ENCODE peak calls at places on chromosomes 7 and 10, in four cellular contexts. U, W, X and O are unnamed samples.

GRCh38 chr10:116170815-116171250 is 102.2 kb downstream of the GFRA1 start:
- DNase-seq in U (no peak), W (peak), X (no peak), O (no peak)

GRCh38 chr7:151327659-151328058 is 14.0 kb upstream of the NUB1 start:
- DNase-seq in U (no peak), W (peak), X (no peak), O (no peak)

GRCh38 chr10:96606216-96606615 is 19.4 kb upstream of the TM9SF3 start:
- DNase-seq in U (no peak), W (peak), X (no peak), O (no peak)

GRCh38 chr7:31663072-31663471 is 23.9 kb upstream of the PPP1R17 start:
- DNase-seq in U (no peak), W (no peak), X (no peak), O (no peak)

GRCh38 chr10:36446873-36447272 is 678.5 kb upstream of the ANKRD30A start:
- DNase-seq in U (no peak), W (no peak), X (no peak), O (peak)

GRCh38 chr7:98354511-98355249 is 46.2 kb downstream of the BAIAP2L1 start:
- DNase-seq in U (peak), W (peak), X (no peak), O (peak)

GRCh38 chr7:134599371-134599770 is 47.3 kb upstream of the BPGM start:
- DNase-seq in U (no peak), W (no peak), X (no peak), O (no peak)

GRCh38 chr7:105007298-105007697 is 6.7 kb upstream of the KMT2E start:
- DNase-seq in U (no peak), W (no peak), X (no peak), O (no peak)

GRCh38 chr10:4061441-4061951 is 276.5 kb upstream of the KLF6 start:
- DNase-seq in U (no peak), W (no peak), X (no peak), O (no peak)

GRCh38 chr10:60828489-60828852 is 50.2 kb downstream of the CDK1 start:
- DNase-seq in U (no peak), W (peak), X (no peak), O (peak)

GRCh38 chr7:16982640-16983103 is 100.9 kb upstream of the AGR3 start:
- DNase-seq in U (peak), W (peak), X (peak), O (peak)

GRCh38 chr7:90706067-90706716 is 110.1 kb downstream of the CDK14 start:
- DNase-seq in U (no peak), W (peak), X (no peak), O (peak)

GRCh38 chr10:71597821-71598498 is 121.6 kb downstream of the C10orf105 start:
- DNase-seq in U (no peak), W (no peak), X (peak), O (no peak)

GRCh38 chr7:64755881-64756280 is 38.3 kb upstream of the ZNF138 start:
- DNase-seq in U (no peak), W (no peak), X (no peak), O (no peak)

GRCh38 chr7:157991761-157992160 is 595.9 kb downstream of the PTPRN2 start:
- DNase-seq in U (no peak), W (no peak), X (no peak), O (no peak)

GRCh38 chr10:44042926-44043602 is 341.8 kb downstream of the CXCL12 start:
- DNase-seq in U (no peak), W (no peak), X (no peak), O (no peak)

GRCh38 chr10:114220281-114220680 is 18.8 kb upstream of the VWA2 start:
- DNase-seq in U (no peak), W (no peak), X (no peak), O (no peak)

GRCh38 chr7:100088621-100089457 is at the start of gene COPS6:
- DNase-seq in U (no peak), W (peak), X (peak), O (peak)

GRCh38 chr10:127148933-127149220 is 47.5 kb downstream of the INSYN2A start:
- DNase-seq in U (peak), W (peak), X (no peak), O (no peak)

GRCh38 chr10:35372329-35372728 is 36.0 kb downstream of the CCNY start:
- DNase-seq in U (no peak), W (no peak), X (no peak), O (peak)

GRCh38 chr7:133853706-133854276 is 273.3 kb upstream of the LRGUK start:
- DNase-seq in U (peak), W (peak), X (peak), O (peak)

GRCh38 chr10:23540401-23540800 is 101.5 kb downstream of the OTUD1 start:
- DNase-seq in U (no peak), W (no peak), X (no peak), O (no peak)

GRCh38 chr10:126628746-126629145 is 41.7 kb downstream of the C10orf90 start:
- DNase-seq in U (no peak), W (no peak), X (no peak), O (no peak)

GRCh38 chr7:99000904-99001442 is 122.6 kb downstream of the TRRAP start:
- DNase-seq in U (no peak), W (no peak), X (no peak), O (no peak)

GRCh38 chr10:101601541-101601940 is 13.4 kb downstream of the DPCD start:
- DNase-seq in U (no peak), W (no peak), X (no peak), O (no peak)

GRCh38 chr10:103416436-103417147 is 20.2 kb downstream of the PDCD11 start:
- DNase-seq in U (peak), W (peak), X (peak), O (peak)

GRCh38 chr10:49280001-49280408 is 19.0 kb upstream of the C10orf71 start:
- DNase-seq in U (no peak), W (peak), X (no peak), O (peak)

GRCh38 chr7:20176552-20177242 is 40.5 kb downstream of the MACC1 start:
- DNase-seq in U (no peak), W (no peak), X (no peak), O (no peak)

GRCh38 chr7:45647967-45648670 is 74.0 kb downstream of the ADCY1 start:
- DNase-seq in U (no peak), W (no peak), X (no peak), O (no peak)

GRCh38 chr10:43710772-43711471 is 62.2 kb upstream of the ZNF32 start:
- DNase-seq in U (no peak), W (no peak), X (no peak), O (no peak)

GRCh38 chr10:62264702-62265436 is 3.8 kb downstream of the RTKN2 start:
- DNase-seq in U (peak), W (peak), X (peak), O (peak)

GRCh38 chr7:80680159-80680903 is 41.9 kb downstream of the CD36 start:
- DNase-seq in U (no peak), W (no peak), X (no peak), O (no peak)

GRCh38 chr7:150327308-150327707 is 4.0 kb upstream of the ACTR3C start:
- DNase-seq in U (no peak), W (no peak), X (no peak), O (no peak)

GRCh38 chr10:132918264-132918616 is 24.1 kb downstream of the CFAP46 start:
- DNase-seq in U (no peak), W (no peak), X (no peak), O (no peak)

GRCh38 chr7:31633894-31634494 is 53.0 kb upstream of the PPP1R17 start:
- DNase-seq in U (peak), W (peak), X (peak), O (peak)

GRCh38 chr7:115864082-115864481 is 166.5 kb downstream of the TFEC start:
- DNase-seq in U (no peak), W (no peak), X (no peak), O (no peak)

GRCh38 chr7:2843191-2843685 is 870 bp downstream of the GNA12 start:
- DNase-seq in U (no peak), W (no peak), X (no peak), O (no peak)

GRCh38 chr7:109835577-109835976 is 1255.3 kb upstream of the LRRN3 start:
- DNase-seq in U (no peak), W (no peak), X (no peak), O (no peak)

GRCh38 chr7:143975617-143976016 is 21.0 kb downstream of the OR2F1 start:
- DNase-seq in U (peak), W (peak), X (no peak), O (no peak)

GRCh38 chr7:50307368-50308012 is 3.0 kb downstream of the IKZF1 start:
- DNase-seq in U (no peak), W (no peak), X (peak), O (no peak)

DNA sequence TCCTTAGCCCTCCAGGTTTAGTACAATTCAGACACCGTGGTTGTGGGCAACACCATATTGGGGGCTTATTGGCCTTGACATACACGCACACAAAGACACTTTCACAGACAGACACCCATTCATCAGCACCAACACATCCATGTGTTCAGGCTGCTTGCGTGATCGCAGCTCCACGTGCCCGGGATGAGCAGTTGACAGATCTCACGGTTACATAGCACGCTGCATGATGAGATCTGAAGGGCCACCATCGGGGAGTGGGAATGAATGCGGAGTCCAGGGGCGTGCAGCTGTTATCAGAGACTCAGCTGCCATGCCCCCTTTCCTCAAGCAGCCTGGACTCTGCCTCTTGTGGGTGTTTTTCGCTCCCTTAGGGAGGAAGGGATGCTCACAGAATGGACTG is 285.2 kb downstream of the USP6NL start:
- DNase-seq in U (no peak), W (no peak), X (no peak), O (no peak)
- TF ChIP-seq POLR2A in U (no peak), W (no peak), X (no peak), O (no peak)

DNA sequence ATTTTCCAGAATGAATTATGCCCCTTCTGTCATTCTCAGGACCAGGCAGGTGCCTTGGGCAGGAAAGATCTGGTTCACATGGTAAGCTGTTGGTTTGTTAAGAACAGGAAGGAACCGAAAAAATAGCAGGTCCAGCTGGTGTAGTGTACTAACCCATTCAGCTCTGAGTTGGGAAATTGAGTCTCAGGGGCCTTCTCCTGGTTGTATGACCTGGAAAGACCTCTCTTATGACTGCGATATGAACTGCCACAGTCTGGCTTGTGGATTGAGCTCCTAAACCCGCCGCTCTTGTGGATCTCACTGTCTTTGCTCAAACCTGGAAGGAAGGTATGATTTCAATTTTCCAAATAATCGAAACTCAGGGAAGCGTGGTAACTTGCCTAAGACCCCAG is 4.5 kb downstream of the LRIT1 start:
- DNase-seq in U (no peak), W (no peak), X (no peak), O (no peak)
- H3K4me2 ChIP-seq in U (no peak), W (no peak), X (no peak), O (no peak)

DNA sequence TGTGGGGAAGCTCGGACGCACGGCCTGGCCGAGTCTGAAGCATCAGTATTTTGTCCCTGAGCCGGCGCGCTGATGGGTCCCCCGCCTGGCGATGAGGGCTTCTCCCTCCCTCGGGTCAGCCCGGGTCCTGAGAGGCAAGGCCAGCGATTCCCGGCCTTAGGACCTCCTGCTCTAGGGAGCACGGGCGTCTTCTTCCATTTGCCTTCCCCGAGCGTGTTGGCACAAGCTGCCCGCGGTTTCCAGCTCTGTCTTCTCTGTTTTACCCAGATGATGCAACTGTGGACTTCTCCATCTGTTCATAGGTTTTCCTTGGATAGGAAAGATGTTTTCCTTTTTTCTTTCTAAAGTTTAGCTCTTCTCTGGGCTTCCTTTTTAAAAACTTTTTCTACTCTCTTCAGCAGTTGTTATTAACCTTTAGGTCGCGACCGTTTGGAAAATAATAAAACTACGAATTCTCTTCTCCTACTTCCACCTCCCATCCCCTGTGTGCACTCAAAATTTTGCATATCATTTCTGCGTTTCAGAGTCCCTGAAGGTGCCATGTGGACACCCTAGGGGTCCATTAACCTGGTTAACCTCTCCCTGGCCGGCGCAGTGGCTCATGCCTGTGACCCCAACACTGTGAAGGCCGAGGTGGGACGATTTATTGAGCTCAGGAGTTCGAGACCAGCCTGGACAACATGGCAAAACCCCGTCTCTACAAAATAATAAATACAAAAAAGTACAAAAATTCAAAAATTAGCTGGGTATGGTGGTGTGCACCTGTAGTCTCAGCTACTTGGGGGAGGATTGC is 1.4 kb upstream of the SLC25A28 start:
- DNase-seq in U (no peak), W (no peak), X (no peak), O (no peak)
- TF ChIP-seq POLR2A in U (peak), W (no peak), X (no peak), O (peak)

DNA sequence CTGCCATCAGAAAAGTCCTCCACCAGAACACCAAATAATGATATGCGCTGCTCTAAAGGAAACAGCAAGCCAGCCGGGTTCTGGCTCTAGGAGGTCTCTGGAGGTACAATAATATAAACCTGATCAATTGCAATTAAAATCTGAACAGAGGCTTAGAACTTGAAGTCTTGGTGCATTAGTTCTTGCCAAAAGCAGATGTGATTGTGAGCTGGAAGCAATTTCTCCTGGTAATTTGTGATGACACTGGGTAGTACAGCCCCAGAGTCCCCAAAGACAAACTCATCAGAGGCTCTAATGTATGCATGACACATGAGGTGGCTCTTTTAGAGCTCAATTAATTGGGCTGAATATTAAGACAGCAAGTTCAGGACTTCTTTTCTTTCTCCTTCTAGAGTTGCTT is 3.3 kb downstream of the ETV1 start:
- DNase-seq in U (no peak), W (no peak), X (no peak), O (no peak)
- H3K4me2 ChIP-seq in U (no peak), W (peak), X (peak), O (no peak)

GRCh38 chr7:4166340-4166739 is 515.8 kb upstream of the FOXK1 start:
- DNase-seq in U (no peak), W (no peak), X (no peak), O (no peak)

GRCh38 chr7:4163565-4164203 is 518.4 kb upstream of the FOXK1 start:
- DNase-seq in U (no peak), W (no peak), X (no peak), O (no peak)

GRCh38 chr7:4162845-4163564 is 519.1 kb upstream of the FOXK1 start:
- DNase-seq in U (no peak), W (no peak), X (no peak), O (no peak)

GRCh38 chr7:4166807-4167206 is 515.3 kb upstream of the FOXK1 start:
- DNase-seq in U (no peak), W (no peak), X (no peak), O (no peak)

GRCh38 chr7:4164556-4164955 is 517.5 kb upstream of the FOXK1 start:
- DNase-seq in U (no peak), W (no peak), X (no peak), O (no peak)
- TF ChIP-seq POLR2A in U (no peak), W (no peak), X (no peak), O (no peak)

DNA sequence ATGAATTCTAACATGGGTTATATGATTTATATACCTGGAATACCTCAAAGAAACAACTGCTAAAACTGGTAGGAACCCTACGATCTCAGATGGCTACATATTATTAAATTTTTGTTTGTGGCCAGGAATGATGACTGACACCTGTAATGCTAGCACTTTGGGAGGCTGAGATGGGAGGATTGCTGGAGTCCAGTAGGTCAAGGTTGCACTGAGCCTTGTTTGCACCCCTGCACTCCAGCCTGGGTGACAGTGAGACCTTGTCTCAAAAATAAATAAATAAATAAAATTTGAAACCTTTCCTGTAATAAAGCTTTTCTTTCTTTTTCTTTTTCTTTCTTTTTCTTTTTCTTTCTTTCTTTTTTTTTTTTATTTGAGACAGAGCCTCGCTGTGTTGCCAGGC is 61.2 kb downstream of the MPLKIP start:
- DNase-seq in U (no peak), W (no peak), X (no peak), O (no peak)
- H3K4me2 ChIP-seq in U (no peak), W (no peak), X (no peak), O (no peak)

GRCh38 chr10:70564901-70565351 is 37.6 kb downstream of the PRF1 start:
- DNase-seq in U (no peak), W (no peak), X (no peak), O (no peak)
- TF ChIP-seq POLR2A in U (no peak), W (no peak), X (no peak), O (no peak)

GRCh38 chr7:95398155-95398940 is 2.2 kb upstream of the PON3 start:
- DNase-seq in U (no peak), W (no peak), X (no peak), O (no peak)
- H3K4me2 ChIP-seq in U (no peak), W (no peak), X (no peak), O (no peak)

DNA sequence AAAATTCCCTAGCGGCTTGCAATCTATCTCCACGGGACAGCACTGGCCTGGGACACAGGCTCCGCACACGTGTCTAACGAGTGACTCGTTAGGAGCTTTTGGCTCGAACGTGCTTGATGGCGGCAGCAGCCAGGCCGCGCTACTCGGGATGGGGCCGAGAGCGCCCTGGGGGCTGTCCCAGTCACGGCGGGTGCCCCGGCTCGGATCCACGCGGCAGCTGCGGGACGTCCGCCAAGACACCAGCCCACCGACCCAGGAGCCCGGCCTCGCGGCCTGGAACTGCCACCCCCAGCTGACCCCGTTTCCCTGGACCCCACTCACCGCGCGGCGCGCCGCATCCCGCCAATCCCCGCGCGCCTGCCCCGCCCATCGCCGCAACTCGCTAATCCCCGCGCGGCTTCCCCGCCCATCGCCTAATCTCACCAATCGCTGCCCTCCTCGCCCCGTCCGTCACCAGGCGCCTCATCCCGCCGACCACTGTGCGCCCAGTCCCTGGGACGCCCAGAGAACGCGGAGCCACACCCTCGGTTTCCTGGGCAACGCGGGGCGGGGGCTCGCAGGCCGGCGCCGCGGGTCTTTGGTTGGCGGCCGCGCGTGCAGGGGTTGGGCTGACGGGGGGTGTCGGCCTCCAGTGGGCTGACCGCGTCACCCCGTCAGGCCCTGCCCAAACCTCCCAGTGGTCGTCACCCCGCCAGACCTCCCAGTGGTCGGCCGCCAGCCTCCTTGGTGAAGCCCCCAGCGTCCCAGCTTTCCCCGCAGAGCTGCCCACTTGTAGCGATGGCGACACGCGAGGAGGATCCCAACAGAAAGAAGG is at the start of gene POLD2:
- DNase-seq in U (peak), W (peak), X (peak), O (peak)
- TF ChIP-seq POLR2A in U (peak), W (peak), X (peak), O (peak)